ENCODE peak calls at places on chromosomes 1 and 21, in six cellular contexts. J is mammary epithelial cell, X is PC-3, T is neuronal stem cell, O is colonic mucosa, V is MM.1S. K is an unnamed sample. For H3K27me3, the result is how much of the 10 kb centered on the place peaks cover.

GRCh38 chr1:21277178-21277577 is 13.1 kb downstream of the ECE1 start:
- DNase-seq in O (no peak), X (no peak), V (no peak), T (no peak), J (no peak), K (no peak)

GRCh38 chr1:1069061-1069710 is 4.9 kb downstream of the RNF223 start:
- DNase-seq in O (peak), X (peak), V (peak), T (peak), J (peak), K (peak)

GRCh38 chr1:153946622-153947246 is at the start of gene DENND4B:
- DNase-seq in J (peak), V (peak), O (peak), T (peak), X (peak), K (peak)

GRCh38 chr1:46927249-46927835 is 13.9 kb downstream of the CYP4A11 start:
- DNase-seq in V (no peak), X (no peak), J (no peak), O (no peak), T (no peak), K (no peak)

GRCh38 chr1:47870480-47870879 is 126.7 kb downstream of the TRABD2B start:
- DNase-seq in T (no peak), V (no peak), O (no peak), J (peak), X (peak), K (no peak)

GRCh38 chr1:229582715-229583114 is 24.2 kb upstream of the ABCB10 start:
- DNase-seq in O (no peak), J (no peak), T (no peak), X (no peak), V (no peak), K (no peak)

GRCh38 chr1:162856260-162856659 is 4.7 kb downstream of the CCDC190 start:
- DNase-seq in O (no peak), X (peak), V (peak), T (no peak), J (peak), K (peak)

GRCh38 chr1:22652457-22652856 is 579 bp upstream of the C1QB start:
- DNase-seq in X (no peak), T (no peak), V (no peak), J (no peak), O (no peak), K (no peak)

GRCh38 chr1:190328871-190329270 is 148.8 kb downstream of the BRINP3 start:
- DNase-seq in J (no peak), O (no peak), X (no peak), V (no peak), T (no peak), K (no peak)

GRCh38 chr1:109112056-109112651 is 1.8 kb upstream of the ELAPOR1 start:
- DNase-seq in V (peak), T (no peak), X (peak), J (peak), O (no peak), K (no peak)

GRCh38 chr1:19081218-19081893 is 124.9 kb upstream of the IFFO2 start:
- DNase-seq in V (no peak), X (peak), O (peak), T (no peak), J (no peak), K (no peak)

GRCh38 chr1:204711947-204712701 is 26.6 kb upstream of the LRRN2 start:
- DNase-seq in J (no peak), T (no peak), X (no peak), V (no peak), O (peak), K (no peak)

GRCh38 chr1:119372493-119373086 is 4.0 kb downstream of the HAO2 start:
- DNase-seq in T (peak), X (peak), V (peak), J (peak), O (peak), K (peak)

GRCh38 chr1:82446251-82446650 is 645.5 kb downstream of the ADGRL2 start:
- DNase-seq in T (no peak), X (no peak), V (no peak), J (no peak), O (no peak), K (peak)

GRCh38 chr1:74422379-74423155 is 89.8 kb downstream of the LRRC53 start:
- DNase-seq in X (peak), O (no peak), J (no peak), V (no peak), T (no peak), K (no peak)

GRCh38 chr1:192984058-192984457 is 75.1 kb downstream of the UCHL5 start:
- DNase-seq in O (no peak), J (no peak), T (no peak), X (no peak), V (no peak), K (no peak)

GRCh38 chr1:94550800-94551241 is 9.3 kb upstream of the F3 start:
- DNase-seq in X (no peak), T (no peak), O (no peak), J (no peak), V (no peak), K (peak)

GRCh38 chr1:119814288-119814687 is 3.0 kb upstream of the REG4 start:
- DNase-seq in T (no peak), X (no peak), J (no peak), O (no peak), V (no peak), K (no peak)

GRCh38 chr21:17387030-17387617 is 125.7 kb upstream of the CXADR start:
- DNase-seq in T (peak), O (peak), X (peak), V (peak), J (peak), K (peak)

GRCh38 chr21:29104239-29104708 is 26.2 kb upstream of the MAP3K7CL start:
- DNase-seq in V (no peak), T (peak), J (no peak), X (no peak), O (no peak), K (peak)

GRCh38 chr21:27795418-27795817 is 828.5 kb upstream of the ADAMTS5 start:
- DNase-seq in V (no peak), O (no peak), J (no peak), X (no peak), T (no peak), K (peak)

GRCh38 chr1:112646225-112646624 is 26.6 kb downstream of the CAPZA1 start:
- DNase-seq in X (no peak), V (no peak), T (no peak), O (no peak), J (peak), K (no peak)

GRCh38 chr1:87759420-87759819 is 430.7 kb downstream of the LMO4 start:
- DNase-seq in X (no peak), J (no peak), T (no peak), V (no peak), O (no peak), K (no peak)

GRCh38 chr1:81560629-81561028 is 240.1 kb upstream of the ADGRL2 start:
- DNase-seq in O (no peak), T (no peak), V (no peak), J (no peak), X (no peak), K (no peak)

GRCh38 chr1:87826639-87827345 is 498.1 kb downstream of the LMO4 start:
- DNase-seq in T (no peak), J (peak), X (no peak), V (peak), O (peak), K (peak)

GRCh38 chr1:201760516-201760915 is 68.4 kb upstream of the IPO9 start:
- DNase-seq in J (no peak), V (no peak), X (no peak), O (no peak), T (no peak), K (peak)

GRCh38 chr1:116033322-116033721 is 57.0 kb downstream of the SLC22A15 start:
- DNase-seq in V (no peak), X (no peak), T (peak), O (no peak), J (peak), K (no peak)

GRCh38 chr1:195195423-195196057 is 1412.7 kb downstream of the KCNT2 start:
- DNase-seq in O (no peak), X (no peak), T (no peak), J (no peak), V (peak), K (no peak)

GRCh38 chr1:204520834-204521709 is 4.9 kb downstream of the MDM4 start:
- DNase-seq in X (no peak), J (peak), T (no peak), V (peak), O (no peak), K (no peak)

GRCh38 chr1:117268926-117269378 is 58.2 kb upstream of the VTCN1 start:
- DNase-seq in J (peak), T (no peak), O (no peak), X (peak), V (no peak), K (no peak)

GRCh38 chr1:239389703-239390102 is 3.3 kb downstream of the CHRM3 start:
- DNase-seq in J (no peak), X (peak), V (no peak), O (no peak), T (no peak), K (no peak)

GRCh38 chr1:180521474-180522203 is 19.3 kb upstream of the ACBD6 start:
- DNase-seq in J (peak), X (peak), V (no peak), T (no peak), O (no peak), K (peak)

GRCh38 chr1:77121503-77121902 is 97.7 kb downstream of the PIGK start:
- DNase-seq in T (no peak), X (no peak), V (no peak), J (no peak), O (no peak), K (no peak)

GRCh38 chr1:29459551-29459945 is 223.2 kb downstream of the PTPRU start:
- DNase-seq in X (no peak), O (no peak), T (no peak), J (no peak), V (no peak), K (no peak)
- H3K27me3 ChIP-seq in X (under half), O (under half), T (under half), J (under half), V (half or more), K (under half)

GRCh38 chr21:35226960-35227741 is 178.0 kb upstream of the RUNX1 start:
- DNase-seq in T (no peak), O (no peak), V (peak), J (no peak), X (no peak), K (no peak)
- H3K9ac ChIP-seq in T (no peak), O (no peak), V (peak), J (no peak), X (peak), K (peak)

DNA sequence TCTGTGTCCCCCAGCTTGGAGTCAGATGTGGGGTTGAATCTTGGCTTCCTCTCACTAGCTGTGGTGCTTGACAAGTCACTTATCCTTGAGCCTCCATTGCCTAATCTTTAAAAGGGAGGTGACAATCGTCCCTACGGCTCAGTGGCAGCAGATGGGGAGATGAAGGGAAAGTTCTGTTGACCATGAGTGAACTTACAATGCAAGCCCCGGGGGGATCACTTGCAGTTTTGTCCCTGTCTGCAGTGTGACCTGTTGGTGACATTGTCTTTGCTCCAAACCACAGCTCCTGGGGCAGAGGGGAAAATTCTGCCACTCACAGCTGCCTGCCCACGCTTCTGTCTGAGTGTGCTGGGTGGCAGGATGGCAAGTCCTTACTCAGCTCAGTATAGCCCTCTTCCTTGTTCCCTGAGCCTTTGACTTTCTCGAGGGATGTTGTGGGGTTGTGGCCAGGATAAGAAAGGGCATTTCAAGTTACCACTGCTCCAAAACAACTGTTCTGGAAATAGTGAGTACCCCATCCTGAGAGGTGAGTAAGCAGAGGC is 1.7 kb downstream of the PCSK9 start:
- DNase-seq in X (no peak), O (no peak), T (no peak), J (no peak), V (no peak), K (no peak)
- H3K27me3 ChIP-seq in X (under half), O (under half), T (under half), J (under half), V (under half), K (under half)

GRCh38 chr1:206469933-206470691 is at the start of gene IKBKE:
- DNase-seq in J (peak), O (peak), T (no peak), X (peak), V (peak), K (peak)
- H3K9ac ChIP-seq in J (peak), O (peak), T (peak), X (peak), V (peak), K (peak)

GRCh38 chr1:42841010-42841409 is 5.4 kb upstream of the ZNF691 start:
- DNase-seq in T (no peak), J (no peak), V (no peak), X (peak), O (no peak), K (no peak)
- H3K27me3 ChIP-seq in T (under half), J (under half), V (under half), X (under half), O (under half), K (under half)

GRCh38 chr1:3022976-3023375 is 1.7 kb downstream of the ACTRT2 start:
- DNase-seq in T (no peak), V (no peak), X (no peak), J (no peak), O (no peak), K (no peak)

GRCh38 chr1:3022511-3022973 is 1.3 kb downstream of the ACTRT2 start:
- DNase-seq in X (no peak), O (no peak), T (no peak), J (no peak), V (no peak), K (no peak)

GRCh38 chr1:3021233-3021671 is at the start of gene ACTRT2:
- DNase-seq in V (no peak), T (peak), X (no peak), O (no peak), J (no peak), K (no peak)

GRCh38 chr1:3020263-3020909 is 881 bp upstream of the ACTRT2 start:
- DNase-seq in X (no peak), T (no peak), J (no peak), O (no peak), V (no peak), K (no peak)

GRCh38 chr1:3021801-3022401 is 634 bp downstream of the ACTRT2 start:
- DNase-seq in V (no peak), T (no peak), J (no peak), O (no peak), X (no peak), K (no peak)
- H3K9ac ChIP-seq in V (no peak), T (no peak), J (no peak), O (no peak), X (no peak), K (no peak)

DNA sequence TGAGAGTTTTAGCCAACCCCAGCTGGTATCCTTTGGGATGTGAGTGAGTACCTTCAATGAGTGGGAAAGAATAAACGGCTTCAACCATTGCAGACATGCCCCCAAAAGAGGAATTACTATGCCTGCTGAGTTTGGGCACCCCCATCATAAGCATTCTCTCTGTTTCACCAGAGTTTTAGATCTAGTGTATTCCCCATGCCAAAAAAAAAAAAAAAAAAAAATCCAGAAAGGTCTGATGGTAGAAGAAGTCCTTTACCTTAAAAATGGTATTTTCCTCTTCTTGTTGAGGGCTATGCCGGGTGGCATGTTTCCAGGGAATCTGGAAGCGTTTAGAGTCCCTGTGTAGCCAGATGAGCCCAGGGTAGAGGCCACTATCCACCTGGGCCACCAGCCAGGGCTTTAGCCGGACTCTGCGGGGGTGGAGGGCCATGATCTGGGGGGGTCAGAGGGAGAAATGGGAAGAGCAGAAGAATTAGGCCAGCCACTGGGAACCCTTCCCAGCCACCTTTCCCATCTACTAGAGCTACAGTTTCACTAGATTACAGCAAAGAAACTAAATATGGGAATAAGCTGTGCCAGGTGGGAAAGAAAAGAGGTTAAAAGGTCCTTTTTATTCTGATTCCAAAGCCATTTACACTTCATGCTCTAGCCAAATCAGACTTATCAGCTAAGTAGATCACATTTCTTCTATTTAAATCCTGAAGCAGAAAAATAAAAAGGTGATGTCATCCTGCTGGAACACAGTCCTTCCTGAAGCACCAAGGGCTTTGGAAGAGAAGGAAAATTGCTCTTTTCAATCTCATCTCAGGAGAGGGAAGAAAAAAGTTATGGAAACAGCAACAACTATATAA is 4.7 kb downstream of the IRF6 start:
- DNase-seq in J (peak), X (no peak), T (no peak), O (no peak), V (no peak), K (peak)
- H3K27me3 ChIP-seq in J (under half), X (under half), T (under half), O (under half), V (under half), K (under half)

GRCh38 chr1:33341190-33341589 is 20.3 kb upstream of the A3GALT2 start:
- DNase-seq in T (no peak), J (no peak), O (no peak), V (no peak), X (peak), K (no peak)

GRCh38 chr1:33337994-33338494 is 17.1 kb upstream of the A3GALT2 start:
- DNase-seq in T (no peak), X (no peak), V (no peak), O (no peak), J (no peak), K (peak)

GRCh38 chr1:33342041-33342723 is 21.3 kb upstream of the A3GALT2 start:
- DNase-seq in V (no peak), O (peak), T (peak), J (peak), X (peak), K (peak)

GRCh38 chr1:33338495-33339211 is 17.8 kb upstream of the A3GALT2 start:
- DNase-seq in O (no peak), V (no peak), J (peak), T (no peak), X (no peak), K (peak)

GRCh38 chr1:33339413-33339812 is 18.5 kb upstream of the A3GALT2 start:
- DNase-seq in X (no peak), O (no peak), T (no peak), V (no peak), J (no peak), K (peak)
- H3K9ac ChIP-seq in X (no peak), O (no peak), T (no peak), V (no peak), J (peak), K (peak)

GRCh38 chr1:11485191-11485590 is 6.2 kb downstream of the DISP3 start:
- DNase-seq in O (no peak), X (no peak), T (no peak), J (no peak), V (no peak), K (no peak)
- H3K27me3 ChIP-seq in O (under half), X (half or more), T (under half), J (under half), V (half or more), K (half or more)